ENCODE peak calls at places on chromosomes 16 and 17, in eight cellular contexts. One of them, this sample, is unnamed. For H3K27me3, the result is how much of the 10 kb centered on the place peaks cover.

GRCh38 chr16:56708821-56709685 is 20.9 kb upstream of the NUP93 start:
- DNase-seq in brain microvascular endothelial cell: no peak
- DNase-seq in esophagus squamous epithelium: no peak
- DNase-seq in Peyer's patch: no peak
- DNase-seq in tibial artery: no peak
- DNase-seq in stomach: no peak
- DNase-seq in upper lobe of right lung: no peak
- DNase-seq in sigmoid colon: no peak
- DNase-seq in this sample: no peak

GRCh38 chr17:28975634-28976033 is 24.3 kb upstream of the PHF12 start:
- DNase-seq in esophagus squamous epithelium: no peak
- DNase-seq in tibial artery: no peak
- DNase-seq in brain microvascular endothelial cell: no peak
- DNase-seq in Peyer's patch: no peak
- DNase-seq in stomach: no peak
- DNase-seq in upper lobe of right lung: no peak
- DNase-seq in sigmoid colon: no peak
- DNase-seq in this sample: no peak

GRCh38 chr17:35129154-35129972 is 7.9 kb downstream of the FNDC8 start:
- DNase-seq in Peyer's patch: no peak
- DNase-seq in stomach: no peak
- DNase-seq in brain microvascular endothelial cell: no peak
- DNase-seq in sigmoid colon: no peak
- DNase-seq in tibial artery: no peak
- DNase-seq in upper lobe of right lung: no peak
- DNase-seq in esophagus squamous epithelium: no peak
- DNase-seq in this sample: no peak

GRCh38 chr17:82241183-82241925 is 12.5 kb downstream of the SLC16A3 start:
- DNase-seq in tibial artery: peak
- DNase-seq in stomach: peak
- DNase-seq in brain microvascular endothelial cell: no peak
- DNase-seq in sigmoid colon: peak
- DNase-seq in esophagus squamous epithelium: no peak
- DNase-seq in Peyer's patch: peak
- DNase-seq in upper lobe of right lung: peak
- DNase-seq in this sample: no peak

GRCh38 chr17:30363715-30364202 is 15.0 kb upstream of the CPD start:
- DNase-seq in esophagus squamous epithelium: no peak
- DNase-seq in tibial artery: no peak
- DNase-seq in Peyer's patch: no peak
- DNase-seq in sigmoid colon: no peak
- DNase-seq in brain microvascular endothelial cell: no peak
- DNase-seq in upper lobe of right lung: peak
- DNase-seq in stomach: peak
- DNase-seq in this sample: peak

GRCh38 chr16:48318630-48319029 is 66.6 kb downstream of the SIAH1 start:
- DNase-seq in Peyer's patch: no peak
- DNase-seq in tibial artery: no peak
- DNase-seq in upper lobe of right lung: no peak
- DNase-seq in brain microvascular endothelial cell: peak
- DNase-seq in stomach: no peak
- DNase-seq in esophagus squamous epithelium: no peak
- DNase-seq in sigmoid colon: no peak
- DNase-seq in this sample: peak

GRCh38 chr17:71494045-71494444 is 626.8 kb upstream of the SOX9 start:
- DNase-seq in esophagus squamous epithelium: no peak
- DNase-seq in stomach: no peak
- DNase-seq in sigmoid colon: no peak
- DNase-seq in Peyer's patch: no peak
- DNase-seq in tibial artery: no peak
- DNase-seq in brain microvascular endothelial cell: no peak
- DNase-seq in upper lobe of right lung: no peak
- DNase-seq in this sample: no peak

GRCh38 chr17:48463531-48463930 is 33.5 kb upstream of the SKAP1 start:
- DNase-seq in sigmoid colon: no peak
- DNase-seq in esophagus squamous epithelium: no peak
- DNase-seq in Peyer's patch: no peak
- DNase-seq in tibial artery: no peak
- DNase-seq in brain microvascular endothelial cell: no peak
- DNase-seq in upper lobe of right lung: no peak
- DNase-seq in stomach: no peak
- DNase-seq in this sample: no peak

GRCh38 chr16:29806096-29806579 is at the start of gene MAZ:
- DNase-seq in upper lobe of right lung: no peak
- DNase-seq in Peyer's patch: no peak
- DNase-seq in esophagus squamous epithelium: no peak
- DNase-seq in sigmoid colon: no peak
- DNase-seq in stomach: no peak
- DNase-seq in tibial artery: no peak
- DNase-seq in brain microvascular endothelial cell: no peak
- DNase-seq in this sample: no peak

GRCh38 chr17:63832014-63832413 is 4.6 kb upstream of the FTSJ3 start:
- DNase-seq in Peyer's patch: no peak
- DNase-seq in esophagus squamous epithelium: no peak
- DNase-seq in stomach: no peak
- DNase-seq in sigmoid colon: no peak
- DNase-seq in brain microvascular endothelial cell: no peak
- DNase-seq in upper lobe of right lung: no peak
- DNase-seq in tibial artery: no peak
- DNase-seq in this sample: no peak

GRCh38 chr17:1312261-1312870 is 32.9 kb downstream of the TRARG1 start:
- DNase-seq in upper lobe of right lung: no peak
- DNase-seq in sigmoid colon: no peak
- DNase-seq in stomach: no peak
- DNase-seq in brain microvascular endothelial cell: no peak
- DNase-seq in tibial artery: no peak
- DNase-seq in esophagus squamous epithelium: no peak
- DNase-seq in Peyer's patch: no peak
- DNase-seq in this sample: no peak

GRCh38 chr16:74774223-74775139 is at the start of gene FA2H:
- DNase-seq in upper lobe of right lung: peak
- DNase-seq in sigmoid colon: peak
- DNase-seq in stomach: peak
- DNase-seq in esophagus squamous epithelium: no peak
- DNase-seq in Peyer's patch: peak
- DNase-seq in tibial artery: no peak
- DNase-seq in brain microvascular endothelial cell: no peak
- DNase-seq in this sample: peak

GRCh38 chr16:598823-599739 is 9.2 kb downstream of the RAB40C start:
- DNase-seq in esophagus squamous epithelium: no peak
- DNase-seq in upper lobe of right lung: no peak
- DNase-seq in sigmoid colon: no peak
- DNase-seq in brain microvascular endothelial cell: no peak
- DNase-seq in stomach: peak
- DNase-seq in tibial artery: no peak
- DNase-seq in Peyer's patch: no peak
- DNase-seq in this sample: no peak

GRCh38 chr16:47392114-47392513 is 68.7 kb downstream of the ITFG1 start:
- DNase-seq in tibial artery: no peak
- DNase-seq in stomach: no peak
- DNase-seq in sigmoid colon: no peak
- DNase-seq in Peyer's patch: no peak
- DNase-seq in upper lobe of right lung: no peak
- DNase-seq in esophagus squamous epithelium: no peak
- DNase-seq in brain microvascular endothelial cell: peak
- DNase-seq in this sample: no peak

GRCh38 chr17:708132-708531 is 6.5 kb downstream of the VPS53 start:
- DNase-seq in sigmoid colon: no peak
- DNase-seq in brain microvascular endothelial cell: no peak
- DNase-seq in stomach: no peak
- DNase-seq in Peyer's patch: no peak
- DNase-seq in tibial artery: no peak
- DNase-seq in esophagus squamous epithelium: no peak
- DNase-seq in upper lobe of right lung: no peak
- DNase-seq in this sample: no peak

GRCh38 chr17:31492880-31493655 is 101.6 kb downstream of the RAB11FIP4 start:
- DNase-seq in upper lobe of right lung: peak
- DNase-seq in Peyer's patch: no peak
- DNase-seq in esophagus squamous epithelium: peak
- DNase-seq in tibial artery: no peak
- DNase-seq in stomach: peak
- DNase-seq in brain microvascular endothelial cell: no peak
- DNase-seq in sigmoid colon: no peak
- DNase-seq in this sample: peak

GRCh38 chr16:75616541-75617010 is 6.5 kb downstream of the ADAT1 start:
- DNase-seq in brain microvascular endothelial cell: no peak
- DNase-seq in sigmoid colon: no peak
- DNase-seq in tibial artery: no peak
- DNase-seq in esophagus squamous epithelium: no peak
- DNase-seq in stomach: no peak
- DNase-seq in Peyer's patch: no peak
- DNase-seq in upper lobe of right lung: no peak
- DNase-seq in this sample: no peak

GRCh38 chr16:79593074-79593531 is 7.4 kb downstream of the MAF start:
- DNase-seq in sigmoid colon: no peak
- DNase-seq in stomach: no peak
- DNase-seq in tibial artery: no peak
- DNase-seq in brain microvascular endothelial cell: no peak
- DNase-seq in upper lobe of right lung: no peak
- DNase-seq in Peyer's patch: no peak
- DNase-seq in esophagus squamous epithelium: no peak
- DNase-seq in this sample: no peak

GRCh38 chr16:75385507-75386152 is 47.7 kb downstream of the CFDP1 start:
- DNase-seq in Peyer's patch: no peak
- DNase-seq in esophagus squamous epithelium: no peak
- DNase-seq in stomach: no peak
- DNase-seq in tibial artery: no peak
- DNase-seq in brain microvascular endothelial cell: peak
- DNase-seq in upper lobe of right lung: no peak
- DNase-seq in sigmoid colon: no peak
- DNase-seq in this sample: no peak

GRCh38 chr16:69107311-69107962 is 2.0 kb downstream of the HAS3 start:
- DNase-seq in stomach: peak
- DNase-seq in tibial artery: peak
- DNase-seq in esophagus squamous epithelium: no peak
- DNase-seq in brain microvascular endothelial cell: no peak
- DNase-seq in sigmoid colon: no peak
- DNase-seq in Peyer's patch: peak
- DNase-seq in upper lobe of right lung: peak
- DNase-seq in this sample: no peak

GRCh38 chr16:83113317-83113716 is 486.5 kb downstream of the CDH13 start:
- DNase-seq in stomach: no peak
- DNase-seq in upper lobe of right lung: no peak
- DNase-seq in esophagus squamous epithelium: no peak
- DNase-seq in sigmoid colon: no peak
- DNase-seq in Peyer's patch: no peak
- DNase-seq in brain microvascular endothelial cell: peak
- DNase-seq in tibial artery: no peak
- DNase-seq in this sample: no peak
- TF ChIP-seq CTCF in stomach: peak
- TF ChIP-seq CTCF in upper lobe of right lung: peak
- TF ChIP-seq CTCF in esophagus squamous epithelium: no peak
- TF ChIP-seq CTCF in sigmoid colon: no peak
- TF ChIP-seq CTCF in Peyer's patch: peak
- TF ChIP-seq CTCF in brain microvascular endothelial cell: peak
- TF ChIP-seq CTCF in tibial artery: peak
- TF ChIP-seq CTCF in this sample: no peak

GRCh38 chr16:23134274-23134673 is 15.0 kb downstream of the USP31 start:
- DNase-seq in Peyer's patch: no peak
- DNase-seq in sigmoid colon: no peak
- DNase-seq in esophagus squamous epithelium: no peak
- DNase-seq in upper lobe of right lung: no peak
- DNase-seq in stomach: no peak
- DNase-seq in brain microvascular endothelial cell: peak
- DNase-seq in tibial artery: no peak
- DNase-seq in this sample: no peak
- H3K27ac ChIP-seq in Peyer's patch: no peak
- H3K27ac ChIP-seq in sigmoid colon: peak
- H3K27ac ChIP-seq in esophagus squamous epithelium: peak
- H3K27ac ChIP-seq in upper lobe of right lung: no peak
- H3K27ac ChIP-seq in stomach: no peak
- H3K27ac ChIP-seq in brain microvascular endothelial cell: no peak
- H3K27ac ChIP-seq in tibial artery: no peak
- H3K27ac ChIP-seq in this sample: no peak

GRCh38 chr17:79589669-79590270 is 21.1 kb downstream of the RBFOX3 start:
- DNase-seq in stomach: no peak
- DNase-seq in Peyer's patch: no peak
- DNase-seq in sigmoid colon: no peak
- DNase-seq in tibial artery: no peak
- DNase-seq in upper lobe of right lung: no peak
- DNase-seq in esophagus squamous epithelium: no peak
- DNase-seq in brain microvascular endothelial cell: no peak
- DNase-seq in this sample: no peak
- H3K27me3 ChIP-seq in stomach: under half
- H3K27me3 ChIP-seq in Peyer's patch: under half
- H3K27me3 ChIP-seq in sigmoid colon: under half
- H3K27me3 ChIP-seq in tibial artery: under half
- H3K27me3 ChIP-seq in upper lobe of right lung: under half
- H3K27me3 ChIP-seq in esophagus squamous epithelium: half or more
- H3K27me3 ChIP-seq in brain microvascular endothelial cell: under half
- H3K27me3 ChIP-seq in this sample: under half

GRCh38 chr16:86251682-86252081 is 258.6 kb upstream of the FOXF1 start:
- DNase-seq in tibial artery: no peak
- DNase-seq in stomach: no peak
- DNase-seq in esophagus squamous epithelium: no peak
- DNase-seq in brain microvascular endothelial cell: no peak
- DNase-seq in upper lobe of right lung: no peak
- DNase-seq in Peyer's patch: no peak
- DNase-seq in sigmoid colon: no peak
- DNase-seq in this sample: no peak
- TF ChIP-seq CTCF in tibial artery: no peak
- TF ChIP-seq CTCF in stomach: no peak
- TF ChIP-seq CTCF in esophagus squamous epithelium: no peak
- TF ChIP-seq CTCF in brain microvascular endothelial cell: no peak
- TF ChIP-seq CTCF in upper lobe of right lung: no peak
- TF ChIP-seq CTCF in Peyer's patch: no peak
- TF ChIP-seq CTCF in sigmoid colon: no peak
- TF ChIP-seq CTCF in this sample: no peak